ENCODE peak calls at places on chromosomes 13 and 19, in four cellular contexts. R is breast epithelium, M is HFFc6, S is omental fat pad. Q is an unnamed sample.

GRCh38 chr19:18762125-18763023 is 28.7 kb downstream of the COMP start:
- DNase-seq in M (no peak), R (peak; percentile 95), S (no peak), Q (no peak)

GRCh38 chr13:50518791-50519201 is 324.7 kb downstream of the DLEU7 start:
- DNase-seq in R (no peak), M (no peak), S (no peak), Q (no peak)

GRCh38 chr13:39729161-39729560 is 73.7 kb downstream of the COG6 start:
- DNase-seq in M (no peak), S (no peak), R (no peak), Q (no peak)

GRCh38 chr13:44921478-44921877 is 67.8 kb downstream of the NUFIP1 start:
- DNase-seq in S (no peak), R (no peak), M (no peak), Q (no peak)

GRCh38 chr19:4399871-4400768 is at the start of gene SH3GL1:
- DNase-seq in R (peak; percentile 92), M (peak; percentile 74), S (peak; percentile 83), Q (peak; percentile 94)

GRCh38 chr13:98222081-98222554 is 45.0 kb upstream of the RNF113B start:
- DNase-seq in R (no peak), S (no peak), M (peak; percentile 34), Q (no peak)

GRCh38 chr13:26618726-26619125 is 61.2 kb downstream of the WASF3 start:
- DNase-seq in M (no peak), R (no peak), S (no peak), Q (no peak)

GRCh38 chr19:35936738-35937268 is 629 bp downstream of the LRFN3 start:
- DNase-seq in R (no peak), S (no peak), M (no peak), Q (no peak)

GRCh38 chr19:38281820-38282566 is 17.6 kb downstream of the SPINT2 start:
- DNase-seq in M (no peak), S (no peak), R (no peak), Q (no peak)

GRCh38 chr13:111526922-111527321 is 206.5 kb downstream of the TEX29 start:
- DNase-seq in S (no peak), M (no peak), R (no peak), Q (no peak)

DNA sequence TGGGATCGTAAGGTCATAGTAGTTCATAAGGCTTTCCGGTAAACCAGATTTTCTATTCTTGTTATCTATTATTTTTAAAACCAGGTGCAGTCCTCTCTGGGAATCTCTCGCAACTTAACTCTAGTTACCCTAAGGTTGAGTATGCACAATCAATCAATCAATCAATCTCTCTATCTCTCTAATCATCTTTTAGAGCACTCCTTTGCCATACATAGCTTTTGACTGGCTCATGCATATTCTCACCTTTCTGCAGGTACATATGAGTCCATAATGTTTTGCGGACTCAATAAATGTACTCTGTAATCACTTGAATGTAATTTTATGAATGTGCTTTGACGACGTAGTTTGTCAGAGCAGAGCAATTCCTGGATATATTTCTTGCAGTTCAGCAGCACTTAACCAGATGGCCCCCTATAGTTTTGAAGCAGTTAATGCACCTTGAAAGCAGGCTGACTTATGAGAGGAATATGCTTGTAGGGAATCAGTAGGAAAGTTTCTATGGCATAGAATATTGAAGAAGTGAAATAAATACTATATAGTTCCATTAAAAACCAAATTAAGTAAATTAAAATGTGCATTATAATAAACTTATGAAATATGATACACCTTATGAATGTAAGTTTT is 524.7 kb downstream of the GPC5 start:
- DNase-seq in S (no peak), M (no peak), R (no peak), Q (no peak)
- TF ChIP-seq CTCF in S (no peak), M (no peak), R (no peak), Q (peak; percentile 49)

GRCh38 chr19:58229255-58229639 is 533 bp downstream of the ZNF544 start:
- DNase-seq in M (peak; percentile 16), S (no peak), R (no peak), Q (no peak)

GRCh38 chr19:58227964-58228583 is 640 bp upstream of the ZNF544 start:
- DNase-seq in M (no peak), S (no peak), R (no peak), Q (no peak)

DNA sequence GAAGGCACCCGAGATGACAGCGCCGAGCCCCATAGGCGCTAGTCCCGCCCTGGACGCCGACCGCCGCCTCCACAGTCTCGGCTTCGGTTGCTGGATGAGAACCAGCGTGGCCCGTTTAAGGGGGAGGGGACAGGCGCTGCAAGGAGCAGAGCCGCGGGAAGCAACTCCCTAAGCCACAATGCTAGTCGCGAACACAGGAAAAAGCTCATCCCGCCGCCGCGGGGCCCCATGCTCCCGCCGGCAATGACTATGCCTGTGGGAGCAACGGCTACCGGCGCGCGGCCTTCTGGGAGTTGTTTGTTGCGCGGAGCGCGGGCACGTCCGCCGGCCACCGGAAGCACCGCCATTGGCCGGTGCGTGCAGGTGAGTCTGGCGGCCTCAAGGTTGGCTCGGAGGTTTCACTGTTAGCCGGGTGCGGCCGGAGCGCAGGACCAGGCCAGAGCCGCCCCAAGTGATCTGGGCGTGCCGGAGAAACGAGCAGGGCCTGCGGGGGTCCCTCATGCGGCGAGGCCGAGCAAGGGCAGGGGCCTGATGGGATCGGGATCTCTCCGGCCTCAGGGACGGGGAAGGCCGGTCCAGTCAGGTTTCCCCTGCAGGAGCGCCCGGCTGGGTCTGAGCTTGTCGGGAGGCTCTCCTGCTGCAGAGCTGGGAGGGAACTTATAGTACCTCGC is at the start of gene ZNF544:
- DNase-seq in R (peak; percentile 41), S (peak; percentile 25), M (peak; percentile 75), Q (peak; percentile 68)
- TF ChIP-seq CTCF in R (no peak), S (no peak), M (peak; percentile 58), Q (no peak)

GRCh38 chr13:110028311-110028710 is 241.9 kb upstream of the IRS2 start:
- DNase-seq in R (no peak), S (no peak), M (no peak), Q (no peak)

GRCh38 chr13:110028838-110029621 is 242.6 kb upstream of the IRS2 start:
- DNase-seq in M (no peak), R (no peak), S (no peak), Q (no peak)

GRCh38 chr13:110023729-110024645 is 237.6 kb upstream of the IRS2 start:
- DNase-seq in R (no peak), S (no peak), M (no peak), Q (no peak)

GRCh38 chr13:110027470-110028240 is 241.3 kb upstream of the IRS2 start:
- DNase-seq in M (no peak), S (no peak), R (no peak), Q (no peak)

DNA sequence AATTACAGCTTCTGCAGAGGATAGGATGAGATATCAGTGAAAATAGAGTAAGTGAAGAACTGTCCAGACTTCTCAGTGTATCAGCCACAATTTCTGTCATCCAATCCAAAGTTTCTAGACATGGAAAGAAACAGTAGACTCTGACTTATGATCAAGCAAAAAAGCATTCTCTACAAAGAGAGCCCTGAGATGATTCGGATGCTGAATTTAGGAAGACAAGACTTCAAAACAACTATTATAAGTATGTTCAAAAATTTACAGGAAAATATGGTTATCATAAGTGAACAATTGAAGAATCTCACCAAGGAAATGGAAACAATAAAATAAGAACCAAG is 238.2 kb upstream of the IRS2 start:
- DNase-seq in R (no peak), M (no peak), S (no peak), Q (no peak)
- TF ChIP-seq CTCF in R (no peak), M (no peak), S (no peak), Q (no peak)

GRCh38 chr19:11887618-11888531 is at the start of gene ZNF69:
- DNase-seq in M (peak; percentile 54), R (peak; percentile 76), S (peak; percentile 87), Q (peak; percentile 90)
- TF ChIP-seq CTCF in M (peak; percentile 26), R (no peak), S (no peak), Q (peak; percentile 54)